ENCODE peak calls at places on chromosome X, in four cellular contexts. C, W, E and Y are unnamed samples.

GRCh38 chrX:24799078-24799477 is 105.4 kb downstream of the POLA1 start:
- DNase-seq in C (no peak), W (no peak), E (no peak), Y (no peak)

GRCh38 chrX:49071877-49072711 is 1.7 kb downstream of the PRAF2 start:
- DNase-seq in C (no peak), W (peak), E (no peak), Y (no peak)

GRCh38 chrX:63675716-63676115 is 109.3 kb downstream of the ARHGEF9 start:
- DNase-seq in C (no peak), W (no peak), E (no peak), Y (no peak)

GRCh38 chrX:129423191-129423590 is 100.1 kb downstream of the SMARCA1 start:
- DNase-seq in C (no peak), W (no peak), E (no peak), Y (no peak)

GRCh38 chrX:24702362-24703184 is 8.9 kb downstream of the POLA1 start:
- DNase-seq in C (no peak), W (no peak), E (no peak), Y (no peak)

GRCh38 chrX:153537526-153538295 is 20.3 kb downstream of the ATP2B3 start:
- DNase-seq in C (no peak), W (peak), E (no peak), Y (no peak)

GRCh38 chrX:99271641-99272040 is 1138.4 kb downstream of the PCDH19 start:
- DNase-seq in C (no peak), W (no peak), E (no peak), Y (no peak)

GRCh38 chrX:12771445-12772069 is 19.7 kb upstream of the PRPS2 start:
- DNase-seq in C (peak), W (peak), E (no peak), Y (peak)

GRCh38 chrX:43456906-43457305 is 199.2 kb upstream of the MAOA start:
- DNase-seq in C (no peak), W (no peak), E (no peak), Y (no peak)

GRCh38 chrX:13149702-13150101 is 105.3 kb upstream of the FAM9C start:
- DNase-seq in C (no peak), W (no peak), E (no peak), Y (no peak)

GRCh38 chrX:154401045-154401799 is 3.0 kb downstream of the RPL10 start:
- DNase-seq in C (no peak), W (no peak), E (peak), Y (no peak)

GRCh38 chrX:148632444-148632843 is 132.0 kb downstream of the AFF2 start:
- DNase-seq in C (no peak), W (no peak), E (no peak), Y (no peak)

GRCh38 chrX:125622899-125623298 is 303.2 kb downstream of the TEX13C start:
- DNase-seq in C (peak), W (no peak), E (no peak), Y (no peak)

GRCh38 chrX:136259543-136259942 is 8.3 kb upstream of the MAP7D3 start:
- DNase-seq in C (no peak), W (no peak), E (no peak), Y (no peak)
- TF ChIP-seq ELF1 in C (no peak), W (no peak), E (no peak), Y (no peak)

GRCh38 chrX:53447441-53447840 is 13.3 kb upstream of the HSD17B10 start:
- DNase-seq in C (no peak), W (no peak), E (no peak), Y (no peak)

GRCh38 chrX:53442322-53442631 is 8.1 kb upstream of the HSD17B10 start:
- DNase-seq in C (no peak), W (no peak), E (no peak), Y (no peak)

GRCh38 chrX:53441531-53442321 is 7.6 kb upstream of the HSD17B10 start:
- DNase-seq in C (no peak), W (peak), E (peak), Y (peak)

GRCh38 chrX:53449632-53450031 is 15.5 kb upstream of the HSD17B10 start:
- DNase-seq in C (no peak), W (no peak), E (no peak), Y (no peak)

GRCh38 chrX:53445977-53446376 is 11.8 kb upstream of the HSD17B10 start:
- DNase-seq in C (peak), W (peak), E (peak), Y (no peak)
- TF ChIP-seq SIN3A in C (no peak), W (no peak), E (no peak), Y (no peak)

DNA sequence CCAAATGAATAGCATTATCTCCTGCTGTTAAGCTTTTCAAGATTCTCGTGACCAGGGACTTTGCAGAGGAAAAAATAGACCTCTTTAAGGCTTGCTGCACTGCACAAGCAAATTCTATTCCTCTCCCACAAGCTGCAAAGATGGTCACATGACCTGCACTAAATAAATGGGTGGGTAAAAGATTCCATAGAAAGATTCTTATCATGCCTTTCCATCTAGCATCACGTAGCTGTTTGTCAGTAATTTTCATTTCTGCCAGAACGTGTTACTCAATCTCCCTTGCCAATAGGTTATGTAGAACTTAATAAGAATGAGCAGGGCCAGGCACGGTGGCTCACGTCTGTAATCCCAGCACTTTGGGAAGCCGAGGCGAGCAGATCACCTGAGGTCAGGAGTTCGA is 57.9 kb upstream of the USP9X start:
- DNase-seq in C (no peak), W (no peak), E (no peak), Y (no peak)
- TF ChIP-seq ELF1 in C (no peak), W (no peak), E (no peak), Y (no peak)

DNA sequence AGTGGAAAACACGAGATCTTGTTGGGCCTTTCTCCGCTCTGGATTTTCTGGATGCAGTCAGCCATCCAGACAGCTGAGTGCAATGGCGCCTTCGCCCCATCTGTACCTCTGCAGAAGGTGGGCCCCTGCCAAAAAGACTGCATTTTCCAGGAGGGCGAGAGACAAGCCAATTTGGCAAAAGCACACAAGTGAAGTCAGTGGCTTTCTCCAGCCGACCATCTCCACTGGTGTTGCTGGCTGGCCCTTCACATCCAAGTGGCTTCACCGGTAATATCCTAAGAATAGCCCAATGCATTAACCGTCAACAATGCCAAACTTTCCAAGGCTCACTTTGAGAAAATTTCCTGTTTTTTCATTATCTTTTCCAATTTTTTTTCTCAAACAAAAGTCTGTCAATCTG is 96.2 kb upstream of the MXRA5 start:
- DNase-seq in C (no peak), W (no peak), E (no peak), Y (no peak)
- TF ChIP-seq SIN3A in C (no peak), W (no peak), E (no peak), Y (no peak)

DNA sequence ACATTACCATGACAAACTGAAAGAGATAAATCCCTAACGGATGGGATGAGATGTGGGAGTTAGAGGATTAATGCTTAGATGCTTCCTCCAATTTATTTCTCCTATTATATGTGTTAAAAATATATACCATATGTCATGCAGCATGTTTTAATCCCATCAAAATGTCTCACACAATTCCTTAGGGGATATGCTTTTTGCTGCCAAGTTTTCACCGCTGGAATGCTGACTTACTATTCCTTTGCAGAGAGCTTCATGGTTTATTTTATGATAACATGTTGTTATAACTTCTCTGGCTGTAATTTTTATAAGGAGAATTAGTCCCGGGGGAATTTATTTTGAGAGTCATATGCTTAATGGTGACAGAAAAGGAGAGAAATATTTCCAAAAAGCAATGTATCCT is 670.3 kb downstream of the IL1RAPL1 start:
- DNase-seq in C (no peak), W (no peak), E (no peak), Y (no peak)
- TF ChIP-seq ELF1 in C (no peak), W (no peak), E (no peak), Y (no peak)